ENCODE peak calls at places on chromosome 21, in seven cellular contexts. B is GM12878, R is mucosa of descending colon, U is cardiac muscle cell, K is HCT116, C is right lobe of liver, F is sigmoid colon. D is an unnamed sample.

GRCh38 chr21:42846221-42846620 is 33.1 kb downstream of the WDR4 start:
- DNase-seq in F (peak; percentile 30), R (peak; percentile 4), K (no peak), C (peak; percentile 31), B (no peak), U (no peak), D (no peak)

GRCh38 chr21:46131721-46132651 is 23.4 kb downstream of the FTCD start:
- DNase-seq in B (no peak), K (no peak), U (no peak), R (no peak), F (no peak), C (no peak), D (no peak)

GRCh38 chr21:19228241-19228640 is 824.7 kb upstream of the TMPRSS15 start:
- DNase-seq in C (no peak), F (no peak), U (no peak), R (no peak), B (no peak), K (no peak), D (no peak)

GRCh38 chr21:39014751-39015150 is 168.5 kb downstream of the PSMG1 start:
- DNase-seq in C (no peak), B (no peak), U (peak; percentile 96), R (no peak), K (no peak), F (no peak), D (no peak)

GRCh38 chr21:27269646-27270045 is 302.8 kb upstream of the ADAMTS5 start:
- DNase-seq in U (peak; percentile 91), R (no peak), C (no peak), B (no peak), K (no peak), F (no peak), D (no peak)

GRCh38 chr21:46145840-46146691 is 9.3 kb downstream of the FTCD start:
- DNase-seq in F (peak; percentile 61), C (peak; percentile 48), R (no peak), B (no peak), U (no peak), K (no peak), D (no peak)

GRCh38 chr21:31222142-31222541 is 121.9 kb downstream of the TIAM1 start:
- DNase-seq in R (no peak), K (no peak), B (no peak), F (no peak), C (no peak), U (peak; percentile 67), D (no peak)

GRCh38 chr21:38787461-38788274 is 18.1 kb upstream of the ETS2 start:
- DNase-seq in F (no peak), R (peak; percentile 75), C (peak; percentile 74), B (no peak), U (no peak), K (peak; percentile 97), D (no peak)

GRCh38 chr21:38965910-38966504 is 160.3 kb downstream of the ETS2 start:
- DNase-seq in U (peak; percentile 23), R (peak; percentile 80), F (no peak), K (no peak), B (no peak), C (peak; percentile 84), D (no peak)

GRCh38 chr21:30434033-30434631 is 4.1 kb downstream of the KRTAP13-4 start:
- DNase-seq in R (no peak), B (no peak), U (peak; percentile 35), K (no peak), C (no peak), F (no peak), D (no peak)

GRCh38 chr21:30921129-30921528 is 39.7 kb upstream of the KRTAP11-1 start:
- DNase-seq in K (no peak), R (no peak), C (no peak), U (no peak), F (no peak), B (no peak), D (no peak)

GRCh38 chr21:31576428-31576827 is 83.1 kb upstream of the SOD1 start:
- DNase-seq in U (peak; percentile 62), C (no peak), R (no peak), F (no peak), K (no peak), B (no peak), D (no peak)

GRCh38 chr21:17803536-17803935 is 15.6 kb downstream of the C21orf91 start:
- DNase-seq in R (no peak), U (peak; percentile 57), C (no peak), B (no peak), F (no peak), K (no peak), D (no peak)

GRCh38 chr21:38938343-38938742 is 132.6 kb downstream of the ETS2 start:
- DNase-seq in K (no peak), R (no peak), U (peak; percentile 46), F (no peak), C (no peak), B (no peak), D (no peak)

GRCh38 chr21:25708467-25709065 is 26.1 kb downstream of the ATP5PF start:
- DNase-seq in K (peak; percentile 26), U (peak; percentile 69), R (no peak), B (no peak), C (no peak), F (no peak), D (peak; percentile 15)

GRCh38 chr21:43361127-43361492 is 65.8 kb downstream of the SIK1 start:
- DNase-seq in K (no peak), C (no peak), U (no peak), B (no peak), F (no peak), R (peak; percentile 51), D (no peak)

GRCh38 chr21:16587671-16588379 is 858.0 kb downstream of the USP25 start:
- DNase-seq in K (no peak), U (peak; percentile 81), C (peak; percentile 46), R (no peak), F (peak; percentile 73), B (no peak), D (no peak)

GRCh38 chr21:18602711-18603110 is 199.1 kb upstream of the TMPRSS15 start:
- DNase-seq in K (no peak), F (no peak), U (no peak), C (no peak), R (no peak), B (no peak), D (no peak)

GRCh38 chr21:25501996-25502665 is 105.2 kb downstream of the MRPL39 start:
- DNase-seq in R (no peak), F (no peak), C (no peak), U (no peak), K (no peak), B (peak; percentile 87), D (no peak)

GRCh38 chr21:41764558-41765392 is 2.1 kb downstream of the RIPK4 start:
- DNase-seq in U (no peak), F (peak; percentile 15), R (peak; percentile 24), B (no peak), C (no peak), K (no peak), D (no peak)
- H3K4me1 ChIP-seq in U (peaks cover 24% of the 10 kb centered on the region), F (peaks cover 46% of the 10 kb centered on the region), R (peaks cover 13% of the 10 kb centered on the region), B (no peaks in the 10 kb centered on the region), C (peaks cover 56% of the 10 kb centered on the region), K (peaks cover 64% of the 10 kb centered on the region), D (peaks cover 29% of the 10 kb centered on the region)

GRCh38 chr21:36579898-36580297 is 100.0 kb upstream of the CLDN14 start:
- DNase-seq in K (no peak), R (no peak), B (no peak), F (no peak), U (no peak), C (no peak), D (no peak)

GRCh38 chr21:36589352-36589971 is 109.5 kb upstream of the SIM2 start:
- DNase-seq in U (peak; percentile 56), B (peak; percentile 16), C (peak; percentile 86), F (no peak), K (peak; percentile 59), R (peak; percentile 46), D (peak; percentile 7)

GRCh38 chr21:36583591-36583990 is 103.7 kb upstream of the CLDN14 start:
- DNase-seq in U (no peak), R (no peak), B (no peak), K (no peak), C (no peak), F (no peak), D (no peak)

GRCh38 chr21:36587388-36587787 is 107.5 kb upstream of the CLDN14 start:
- DNase-seq in K (peak; percentile 21), R (no peak), C (no peak), B (no peak), U (no peak), F (no peak), D (no peak)

GRCh38 chr21:36584980-36585940 is 105.3 kb upstream of the CLDN14 start:
- DNase-seq in F (no peak), U (no peak), R (no peak), C (no peak), B (no peak), K (no peak), D (no peak)
- TF ChIP-seq CTCF in F (no peak), U (peak; percentile 13), R (no peak), C (no peak), B (peak; percentile 14), K (peak; percentile 49), D (peak; percentile 36)

GRCh38 chr21:44910229-44911065 is 10.3 kb downstream of the ITGB2 start:
- DNase-seq in U (no peak), F (no peak), R (no peak), C (no peak), B (no peak), K (no peak), D (no peak)
- H3K4me1 ChIP-seq in U (peaks cover 16% of the 10 kb centered on the region), F (peaks cover 60% of the 10 kb centered on the region), R (peaks cover 10% of the 10 kb centered on the region), C (peaks cover 43% of the 10 kb centered on the region), B (peaks cover 35% of the 10 kb centered on the region), K (peaks cover 17% of the 10 kb centered on the region), D (peaks cover 95% of the 10 kb centered on the region)

DNA sequence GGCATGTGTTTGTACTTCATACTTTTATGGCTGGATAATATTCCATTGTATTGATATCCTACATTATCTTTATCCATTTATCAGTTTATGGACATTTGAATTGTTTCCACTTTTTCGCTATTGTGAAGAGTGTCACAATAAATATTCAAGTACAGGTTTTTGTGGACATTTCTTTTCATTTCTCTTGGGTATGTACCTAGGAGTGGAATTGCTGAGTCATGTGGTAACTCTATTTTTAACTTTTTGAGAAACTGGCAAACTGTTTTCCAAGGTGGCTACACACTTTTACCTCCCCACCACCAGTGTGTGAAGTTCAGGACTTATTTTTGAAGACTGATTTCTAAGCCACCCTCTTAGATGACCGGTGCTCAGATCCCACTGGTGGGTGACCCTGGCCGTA is 39.0 kb upstream of the DSCAM start:
- DNase-seq in C (no peak), K (no peak), F (no peak), B (no peak), R (no peak), U (no peak), D (no peak)
- TF ChIP-seq CTCF in C (no peak), K (no peak), F (no peak), B (no peak), R (no peak), U (no peak), D (no peak)

GRCh38 chr21:34965200-34966174 is 83.6 kb downstream of the RUNX1 start:
- DNase-seq in K (no peak), B (no peak), F (no peak), R (no peak), C (no peak), U (peak; percentile 30), D (no peak)
- H3K4me1 ChIP-seq in K (peaks cover 9% of the 10 kb centered on the region), B (peaks cover 23% of the 10 kb centered on the region), F (no peaks in the 10 kb centered on the region), R (no peaks in the 10 kb centered on the region), C (no peaks in the 10 kb centered on the region), U (no peaks in the 10 kb centered on the region), D (peaks cover 64% of the 10 kb centered on the region)

D was measured in CD8-positive, alpha-beta T cell.